ENCODE peak calls at places on chromosomes 12 and 14, in nine cellular contexts. One of them, this sample, is unnamed. For H3K36me3, the result is how much of the 10 kb centered on the place peaks cover.

GRCh38 chr14:94447986-94448808 is 4.4 kb downstream of the SERPINA11 start:
- DNase-seq in uterus: no peak
- DNase-seq in right lobe of liver: peak
- DNase-seq in tibial artery: no peak
- DNase-seq in lower lobe of right lung: no peak
- DNase-seq in heart right ventricle: no peak
- DNase-seq in PC-3: no peak
- DNase-seq in WERI-Rb-1: no peak
- DNase-seq in neuronal stem cell: no peak
- DNase-seq in this sample: no peak

GRCh38 chr14:77714926-77715325 is 7.0 kb downstream of the SLIRP start:
- DNase-seq in uterus: no peak
- DNase-seq in right lobe of liver: no peak
- DNase-seq in tibial artery: no peak
- DNase-seq in lower lobe of right lung: no peak
- DNase-seq in heart right ventricle: no peak
- DNase-seq in PC-3: no peak
- DNase-seq in WERI-Rb-1: no peak
- DNase-seq in neuronal stem cell: no peak
- DNase-seq in this sample: no peak

GRCh38 chr12:107402041-107403022 is 283.3 kb upstream of the PWP1 start:
- DNase-seq in uterus: no peak
- DNase-seq in right lobe of liver: peak
- DNase-seq in tibial artery: no peak
- DNase-seq in lower lobe of right lung: no peak
- DNase-seq in heart right ventricle: peak
- DNase-seq in PC-3: peak
- DNase-seq in WERI-Rb-1: peak
- DNase-seq in neuronal stem cell: peak
- DNase-seq in this sample: peak

GRCh38 chr12:33437598-33437997 is 2.0 kb downstream of the SYT10 start:
- DNase-seq in uterus: no peak
- DNase-seq in right lobe of liver: no peak
- DNase-seq in tibial artery: no peak
- DNase-seq in lower lobe of right lung: no peak
- DNase-seq in heart right ventricle: no peak
- DNase-seq in PC-3: no peak
- DNase-seq in WERI-Rb-1: no peak
- DNase-seq in neuronal stem cell: no peak
- DNase-seq in this sample: no peak

GRCh38 chr12:21602774-21603173 is 1.9 kb downstream of the GYS2 start:
- DNase-seq in uterus: no peak
- DNase-seq in right lobe of liver: no peak
- DNase-seq in tibial artery: no peak
- DNase-seq in lower lobe of right lung: no peak
- DNase-seq in heart right ventricle: no peak
- DNase-seq in PC-3: no peak
- DNase-seq in WERI-Rb-1: no peak
- DNase-seq in neuronal stem cell: no peak
- DNase-seq in this sample: no peak

GRCh38 chr12:2129076-2129475 is 76.3 kb downstream of the CACNA1C start:
- DNase-seq in uterus: no peak
- DNase-seq in right lobe of liver: no peak
- DNase-seq in tibial artery: no peak
- DNase-seq in lower lobe of right lung: no peak
- DNase-seq in heart right ventricle: no peak
- DNase-seq in PC-3: peak
- DNase-seq in WERI-Rb-1: no peak
- DNase-seq in neuronal stem cell: no peak
- DNase-seq in this sample: no peak

GRCh38 chr12:60106207-60106606 is 510.4 kb downstream of the SLC16A7 start:
- DNase-seq in uterus: no peak
- DNase-seq in right lobe of liver: no peak
- DNase-seq in tibial artery: no peak
- DNase-seq in lower lobe of right lung: no peak
- DNase-seq in heart right ventricle: no peak
- DNase-seq in PC-3: peak
- DNase-seq in WERI-Rb-1: no peak
- DNase-seq in neuronal stem cell: no peak
- DNase-seq in this sample: no peak

GRCh38 chr12:85835810-85836715 is at the start of gene RASSF9:
- DNase-seq in uterus: peak
- DNase-seq in right lobe of liver: peak
- DNase-seq in tibial artery: peak
- DNase-seq in lower lobe of right lung: peak
- DNase-seq in heart right ventricle: peak
- DNase-seq in PC-3: peak
- DNase-seq in WERI-Rb-1: no peak
- DNase-seq in neuronal stem cell: no peak
- DNase-seq in this sample: no peak

GRCh38 chr12:108519558-108519957 is 4.5 kb downstream of the FICD start:
- DNase-seq in uterus: no peak
- DNase-seq in right lobe of liver: no peak
- DNase-seq in tibial artery: no peak
- DNase-seq in lower lobe of right lung: no peak
- DNase-seq in heart right ventricle: no peak
- DNase-seq in PC-3: no peak
- DNase-seq in WERI-Rb-1: no peak
- DNase-seq in neuronal stem cell: no peak
- DNase-seq in this sample: no peak

GRCh38 chr12:108517288-108518100 is 2.4 kb downstream of the FICD start:
- DNase-seq in uterus: no peak
- DNase-seq in right lobe of liver: no peak
- DNase-seq in tibial artery: no peak
- DNase-seq in lower lobe of right lung: no peak
- DNase-seq in heart right ventricle: no peak
- DNase-seq in PC-3: no peak
- DNase-seq in WERI-Rb-1: no peak
- DNase-seq in neuronal stem cell: no peak
- DNase-seq in this sample: no peak

GRCh38 chr12:108516511-108517275 is 1.6 kb downstream of the FICD start:
- DNase-seq in uterus: no peak
- DNase-seq in right lobe of liver: no peak
- DNase-seq in tibial artery: no peak
- DNase-seq in lower lobe of right lung: no peak
- DNase-seq in heart right ventricle: no peak
- DNase-seq in PC-3: peak
- DNase-seq in WERI-Rb-1: peak
- DNase-seq in neuronal stem cell: no peak
- DNase-seq in this sample: no peak

GRCh38 chr12:108518101-108518715 is 3.1 kb downstream of the FICD start:
- DNase-seq in uterus: no peak
- DNase-seq in right lobe of liver: no peak
- DNase-seq in tibial artery: no peak
- DNase-seq in lower lobe of right lung: no peak
- DNase-seq in heart right ventricle: no peak
- DNase-seq in PC-3: no peak
- DNase-seq in WERI-Rb-1: no peak
- DNase-seq in neuronal stem cell: no peak
- DNase-seq in this sample: no peak

DNA sequence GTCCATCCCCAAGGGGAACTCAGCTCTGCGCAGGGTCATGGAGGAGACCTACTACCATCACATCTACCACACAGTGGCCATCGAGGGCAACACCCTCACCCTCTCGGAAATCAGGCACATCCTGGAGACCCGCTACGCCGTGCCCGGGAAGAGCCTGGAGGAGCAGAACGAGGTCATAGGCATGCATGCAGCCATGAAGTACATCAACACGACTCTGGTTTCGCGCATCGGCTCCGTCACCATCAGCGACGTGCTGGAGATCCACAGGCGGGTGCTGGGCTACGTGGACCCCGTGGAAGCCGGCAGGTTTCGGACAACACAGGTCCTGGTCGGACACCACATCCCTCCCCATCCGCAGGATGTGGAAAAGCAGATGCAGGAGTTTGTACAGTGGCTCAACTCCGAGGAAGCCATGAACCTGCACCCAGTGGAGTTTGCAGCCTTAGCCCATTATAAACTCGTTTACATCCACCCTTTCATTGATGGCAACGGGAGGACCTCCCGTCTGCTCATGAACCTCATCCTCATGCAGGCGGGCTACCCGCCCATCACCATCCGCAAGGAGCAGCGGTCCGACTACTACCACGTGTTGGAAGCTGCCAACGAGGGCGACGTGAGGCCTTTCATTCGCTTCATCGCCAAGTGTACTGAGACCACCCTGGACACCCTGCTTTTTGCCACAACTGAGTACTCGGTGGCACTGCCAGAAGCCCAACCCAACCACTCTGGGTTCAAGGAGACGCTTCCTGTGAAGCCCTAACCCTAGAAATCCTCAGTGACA is 3.8 kb downstream of the FICD start:
- DNase-seq in uterus: no peak
- DNase-seq in right lobe of liver: no peak
- DNase-seq in tibial artery: no peak
- DNase-seq in lower lobe of right lung: no peak
- DNase-seq in heart right ventricle: no peak
- DNase-seq in PC-3: no peak
- DNase-seq in WERI-Rb-1: no peak
- DNase-seq in neuronal stem cell: no peak
- DNase-seq in this sample: no peak
- H3K36me3 ChIP-seq in uterus: under half
- H3K36me3 ChIP-seq in right lobe of liver: under half
- H3K36me3 ChIP-seq in tibial artery: under half
- H3K36me3 ChIP-seq in lower lobe of right lung: half or more
- H3K36me3 ChIP-seq in heart right ventricle: half or more
- H3K36me3 ChIP-seq in PC-3: half or more
- H3K36me3 ChIP-seq in WERI-Rb-1: half or more
- H3K36me3 ChIP-seq in neuronal stem cell: half or more
- H3K36me3 ChIP-seq in this sample: half or more

GRCh38 chr12:4556730-4557519 is 5.1 kb upstream of the DYRK4 start:
- DNase-seq in uterus: no peak
- DNase-seq in right lobe of liver: no peak
- DNase-seq in tibial artery: no peak
- DNase-seq in lower lobe of right lung: no peak
- DNase-seq in heart right ventricle: no peak
- DNase-seq in PC-3: no peak
- DNase-seq in WERI-Rb-1: no peak
- DNase-seq in neuronal stem cell: no peak
- DNase-seq in this sample: no peak

GRCh38 chr12:4553943-4554342 is 8.1 kb upstream of the DYRK4 start:
- DNase-seq in uterus: no peak
- DNase-seq in right lobe of liver: no peak
- DNase-seq in tibial artery: no peak
- DNase-seq in lower lobe of right lung: no peak
- DNase-seq in heart right ventricle: no peak
- DNase-seq in PC-3: no peak
- DNase-seq in WERI-Rb-1: no peak
- DNase-seq in neuronal stem cell: no peak
- DNase-seq in this sample: no peak

DNA sequence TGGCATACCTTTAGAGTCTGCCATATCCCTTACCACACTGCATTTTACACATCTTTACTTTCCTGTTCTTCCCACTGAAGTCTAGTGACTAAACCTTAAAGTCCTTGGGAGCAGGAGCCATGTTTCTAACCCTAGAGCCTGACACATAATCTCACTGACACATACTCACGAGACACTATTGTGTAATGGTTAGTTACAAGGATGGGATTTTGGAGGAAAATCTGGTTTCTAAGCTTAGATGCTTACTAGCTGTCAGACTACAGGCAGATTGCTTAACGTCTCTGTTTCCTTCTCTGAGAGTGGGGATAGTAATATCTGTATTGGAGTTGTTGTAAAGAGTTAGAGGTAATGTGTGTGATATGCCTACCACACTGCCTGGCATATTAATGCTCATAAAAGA is 6.2 kb upstream of the DYRK4 start:
- DNase-seq in uterus: no peak
- DNase-seq in right lobe of liver: no peak
- DNase-seq in tibial artery: no peak
- DNase-seq in lower lobe of right lung: no peak
- DNase-seq in heart right ventricle: no peak
- DNase-seq in PC-3: no peak
- DNase-seq in WERI-Rb-1: no peak
- DNase-seq in neuronal stem cell: no peak
- DNase-seq in this sample: no peak
- H3K36me3 ChIP-seq in uterus: under half
- H3K36me3 ChIP-seq in right lobe of liver: under half
- H3K36me3 ChIP-seq in tibial artery: under half
- H3K36me3 ChIP-seq in lower lobe of right lung: under half
- H3K36me3 ChIP-seq in heart right ventricle: under half
- H3K36me3 ChIP-seq in PC-3: under half
- H3K36me3 ChIP-seq in WERI-Rb-1: half or more
- H3K36me3 ChIP-seq in neuronal stem cell: half or more
- H3K36me3 ChIP-seq in this sample: under half

DNA sequence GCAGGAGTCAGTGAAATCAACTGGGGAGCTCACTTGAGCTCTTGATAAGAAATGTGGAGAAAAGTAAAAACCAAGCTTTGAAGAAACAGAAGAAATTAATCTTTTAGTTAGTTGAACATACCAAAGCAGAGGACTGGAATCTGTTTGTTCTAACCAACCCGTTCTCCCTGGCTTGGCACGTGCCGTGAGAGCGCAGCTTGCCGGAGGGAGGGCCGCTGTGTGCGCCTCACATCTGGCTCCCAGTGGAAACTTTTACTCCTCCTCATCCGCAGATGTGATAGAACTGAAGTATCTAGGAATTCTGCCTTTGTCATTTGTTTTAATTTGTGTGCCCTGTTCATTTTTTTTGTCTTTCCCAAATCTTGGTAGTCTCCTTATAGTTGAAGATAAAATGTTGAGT is 64.9 kb downstream of the DDX51 start:
- DNase-seq in uterus: peak
- DNase-seq in right lobe of liver: no peak
- DNase-seq in tibial artery: no peak
- DNase-seq in lower lobe of right lung: no peak
- DNase-seq in heart right ventricle: no peak
- DNase-seq in PC-3: no peak
- DNase-seq in WERI-Rb-1: no peak
- DNase-seq in neuronal stem cell: no peak
- DNase-seq in this sample: no peak
- H3K36me3 ChIP-seq in uterus: under half
- H3K36me3 ChIP-seq in right lobe of liver: under half
- H3K36me3 ChIP-seq in tibial artery: under half
- H3K36me3 ChIP-seq in lower lobe of right lung: half or more
- H3K36me3 ChIP-seq in heart right ventricle: half or more
- H3K36me3 ChIP-seq in PC-3: under half
- H3K36me3 ChIP-seq in WERI-Rb-1: under half
- H3K36me3 ChIP-seq in neuronal stem cell: half or more
- H3K36me3 ChIP-seq in this sample: under half

GRCh38 chr12:124949779-124950728 is 35.6 kb upstream of the UBC start:
- DNase-seq in uterus: no peak
- DNase-seq in right lobe of liver: no peak
- DNase-seq in tibial artery: no peak
- DNase-seq in lower lobe of right lung: no peak
- DNase-seq in heart right ventricle: no peak
- DNase-seq in PC-3: no peak
- DNase-seq in WERI-Rb-1: no peak
- DNase-seq in neuronal stem cell: no peak
- DNase-seq in this sample: no peak

GRCh38 chr12:124949066-124949465 is 34.6 kb upstream of the UBC start:
- DNase-seq in uterus: no peak
- DNase-seq in right lobe of liver: no peak
- DNase-seq in tibial artery: no peak
- DNase-seq in lower lobe of right lung: no peak
- DNase-seq in heart right ventricle: no peak
- DNase-seq in PC-3: no peak
- DNase-seq in WERI-Rb-1: no peak
- DNase-seq in neuronal stem cell: no peak
- DNase-seq in this sample: no peak

GRCh38 chr12:124947561-124948398 is 33.3 kb upstream of the UBC start:
- DNase-seq in uterus: no peak
- DNase-seq in right lobe of liver: no peak
- DNase-seq in tibial artery: no peak
- DNase-seq in lower lobe of right lung: no peak
- DNase-seq in heart right ventricle: no peak
- DNase-seq in PC-3: no peak
- DNase-seq in WERI-Rb-1: no peak
- DNase-seq in neuronal stem cell: no peak
- DNase-seq in this sample: no peak

GRCh38 chr12:124946440-124946793 is 32.0 kb upstream of the UBC start:
- DNase-seq in uterus: no peak
- DNase-seq in right lobe of liver: no peak
- DNase-seq in tibial artery: no peak
- DNase-seq in lower lobe of right lung: no peak
- DNase-seq in heart right ventricle: no peak
- DNase-seq in PC-3: no peak
- DNase-seq in WERI-Rb-1: no peak
- DNase-seq in neuronal stem cell: no peak
- DNase-seq in this sample: no peak

GRCh38 chr12:124947013-124947412 is 32.6 kb upstream of the UBC start:
- DNase-seq in uterus: no peak
- DNase-seq in right lobe of liver: no peak
- DNase-seq in tibial artery: no peak
- DNase-seq in lower lobe of right lung: no peak
- DNase-seq in heart right ventricle: no peak
- DNase-seq in PC-3: no peak
- DNase-seq in WERI-Rb-1: no peak
- DNase-seq in neuronal stem cell: no peak
- DNase-seq in this sample: no peak
- H3K36me3 ChIP-seq in uterus: under half
- H3K36me3 ChIP-seq in right lobe of liver: under half
- H3K36me3 ChIP-seq in tibial artery: under half
- H3K36me3 ChIP-seq in lower lobe of right lung: half or more
- H3K36me3 ChIP-seq in heart right ventricle: half or more
- H3K36me3 ChIP-seq in PC-3: under half
- H3K36me3 ChIP-seq in WERI-Rb-1: under half
- H3K36me3 ChIP-seq in neuronal stem cell: half or more
- H3K36me3 ChIP-seq in this sample: under half